ENCODE peak calls at places on chromosomes 1 and 21, in six cellular contexts. R is thoracic aorta, C is choroid plexus epithelial cell, J is endodermal cell, L is SJSA1, Y is pancreas. V is an unnamed sample.

GRCh38 chr1:112328600-112328999 is 67.4 kb upstream of the CTTNBP2NL start:
- DNase-seq in R (no peak), C (no peak), J (no peak), L (no peak), Y (no peak), V (no peak)

GRCh38 chr1:44585315-44585920 is 88.9 kb downstream of the TMEM53 start:
- DNase-seq in R (no peak), C (no peak), J (no peak), L (no peak), Y (no peak), V (no peak)

GRCh38 chr1:78591971-78592370 is 28.3 kb upstream of the IFI44L start:
- DNase-seq in R (no peak), C (no peak), J (no peak), L (no peak), Y (no peak), V (no peak)

GRCh38 chr1:2645776-2646175 is 13.0 kb upstream of the MMEL1 start:
- DNase-seq in R (no peak), C (no peak), J (no peak), L (no peak), Y (no peak), V (no peak)

GRCh38 chr21:33396966-33397365 is 6.2 kb upstream of the IFNGR2 start:
- DNase-seq in R (no peak), C (peak; percentile 90), J (no peak), L (no peak), Y (no peak), V (no peak)

GRCh38 chr1:244214009-244214967 is 163.2 kb downstream of the ZBTB18 start:
- DNase-seq in R (no peak), C (peak; percentile 92), J (peak; percentile 74), L (peak; percentile 96), Y (no peak), V (no peak)

GRCh38 chr1:3456964-3457909 is 2.8 kb downstream of the ARHGEF16 start:
- DNase-seq in R (no peak), C (no peak), J (no peak), L (no peak), Y (no peak), V (no peak)

GRCh38 chr1:44425327-44426082 is 20.4 kb downstream of the RNF220 start:
- DNase-seq in R (no peak), C (no peak), J (no peak), L (no peak), Y (no peak), V (no peak)

GRCh38 chr1:60866884-60867648 is 215.3 kb upstream of the NFIA start:
- DNase-seq in R (no peak), C (no peak), J (no peak), L (no peak), Y (no peak), V (no peak)

GRCh38 chr1:232718928-232719927 is 86.0 kb upstream of the MAP10 start:
- DNase-seq in R (no peak), C (no peak), J (no peak), L (no peak), Y (no peak), V (no peak)

GRCh38 chr1:183212870-183213269 is 26.8 kb downstream of the LAMC2 start:
- DNase-seq in R (no peak), C (no peak), J (no peak), L (no peak), Y (no peak), V (no peak)

GRCh38 chr1:31148409-31148808 is 82.9 kb upstream of the PUM1 start:
- DNase-seq in R (no peak), C (no peak), J (no peak), L (no peak), Y (no peak), V (no peak)

GRCh38 chr1:45787905-45788304 is 15.5 kb upstream of the MAST2 start:
- DNase-seq in R (no peak), C (no peak), J (no peak), L (no peak), Y (no peak), V (no peak)

GRCh38 chr1:215376544-215377264 is 190.4 kb upstream of the KCTD3 start:
- DNase-seq in R (no peak), C (peak; percentile 58), J (no peak), L (no peak), Y (no peak), V (no peak)

DNA sequence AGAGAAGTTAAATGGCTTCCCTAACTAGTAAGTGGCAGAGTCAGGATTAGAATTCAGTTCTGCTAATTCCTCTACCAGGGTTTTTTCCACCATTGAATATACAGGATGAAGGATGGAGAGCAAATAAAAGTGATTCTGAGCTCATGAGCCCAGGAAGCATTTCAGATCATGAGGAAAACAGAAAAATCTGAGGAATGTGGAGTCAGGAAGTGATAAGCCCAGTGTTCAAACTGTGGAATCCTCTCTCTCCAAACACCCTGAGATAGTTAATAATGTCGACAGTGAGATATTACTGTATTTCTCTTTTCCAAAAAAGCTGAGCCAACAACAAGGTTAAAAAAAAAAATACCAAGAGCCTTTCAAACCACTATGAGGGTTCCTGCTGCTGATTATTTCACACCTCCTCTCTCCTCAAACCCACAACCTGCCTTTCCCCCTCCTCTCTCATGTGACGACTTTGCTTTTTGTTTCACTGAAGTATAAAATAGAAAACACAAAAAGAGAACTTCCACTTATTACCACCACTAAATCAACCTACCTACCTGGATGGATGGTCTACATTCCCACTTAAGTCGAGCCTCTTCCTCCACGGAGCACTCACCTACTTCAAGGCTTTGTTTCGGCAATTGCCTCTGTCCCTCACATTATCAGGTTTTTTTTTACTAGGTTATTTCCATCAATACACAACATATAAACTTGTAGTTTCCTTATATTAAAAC is 8.9 kb downstream of the SLAMF1 start:
- DNase-seq in R (no peak), C (peak; percentile 66), J (no peak), L (no peak), Y (no peak), V (no peak)
- H3K4me3 ChIP-seq in R (no peak overlapping the region), C (no peak overlapping the region), J (no peak overlapping the region), L (no peak overlapping the region), Y (no peak overlapping the region), V (no peak overlapping the region)

GRCh38 chr1:24826510-24826909 is 81.3 kb downstream of the CLIC4 start:
- DNase-seq in R (no peak), C (no peak), J (no peak), L (no peak), Y (no peak), V (no peak)
- H3K4me3 ChIP-seq in R (no peak overlapping the region), C (no peak overlapping the region), J (no peak overlapping the region), L (no peak overlapping the region), Y (no peak overlapping the region), V (no peak overlapping the region)

GRCh38 chr1:15205586-15206346 is 41.3 kb upstream of the FHAD1 start:
- DNase-seq in R (no peak), C (no peak), J (no peak), L (no peak), Y (no peak), V (no peak)

GRCh38 chr1:15198684-15199083 is 45.1 kb downstream of the TMEM51 start:
- DNase-seq in R (no peak), C (no peak), J (no peak), L (no peak), Y (no peak), V (peak; percentile 80)

GRCh38 chr1:15204931-15205330 is 42.1 kb upstream of the FHAD1 start:
- DNase-seq in R (no peak), C (no peak), J (no peak), L (no peak), Y (no peak), V (no peak)

GRCh38 chr1:15201221-15201620 is 45.8 kb upstream of the FHAD1 start:
- DNase-seq in R (no peak), C (no peak), J (no peak), L (no peak), Y (no peak), V (no peak)

DNA sequence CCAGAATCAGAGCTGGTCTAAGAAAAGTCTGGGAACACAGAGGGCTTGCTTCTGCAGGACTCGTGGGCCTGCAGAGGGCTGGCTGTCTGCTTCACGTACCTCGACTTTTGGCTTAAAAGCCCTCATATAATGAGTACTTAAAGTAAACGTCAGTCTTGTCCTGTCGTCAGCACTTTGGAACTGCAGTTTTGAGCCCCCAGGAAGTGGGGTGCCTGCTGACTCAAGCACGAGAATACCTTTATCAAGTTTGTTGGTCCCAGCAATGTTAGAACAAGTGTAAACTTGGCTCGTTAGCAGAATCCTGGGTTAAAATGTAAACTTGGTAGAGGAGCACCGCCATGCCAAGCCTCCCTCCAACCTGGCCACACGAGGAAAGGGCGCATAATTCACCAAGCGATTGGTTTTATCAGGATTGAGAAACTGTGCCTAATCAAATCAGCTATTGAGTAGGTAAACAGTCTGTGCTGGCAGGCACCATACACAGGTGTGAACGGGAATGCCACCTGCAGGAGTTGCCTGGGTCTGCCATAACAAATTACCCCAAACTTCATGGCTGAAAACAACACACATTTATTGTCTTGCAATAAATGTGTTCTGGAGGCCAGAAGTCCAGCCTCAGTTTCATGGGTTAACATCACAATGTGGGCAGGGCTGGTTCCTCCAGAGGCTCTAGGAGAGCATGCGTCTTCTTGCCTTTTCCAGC is 45.0 kb upstream of the FHAD1 start:
- DNase-seq in R (no peak), C (no peak), J (no peak), L (no peak), Y (peak; percentile 91), V (peak; percentile 86)
- H3K4me3 ChIP-seq in R (peak overlapping the region; percentile 54), C (no peak overlapping the region), J (no peak overlapping the region), L (no peak overlapping the region), Y (no peak overlapping the region), V (no peak overlapping the region)

GRCh38 chr21:21002137-21002536 is 3.9 kb downstream of the NCAM2 start:
- DNase-seq in R (no peak), C (no peak), J (no peak), L (no peak), Y (no peak), V (no peak)
- H3K4me3 ChIP-seq in R (no peak overlapping the region), C (no peak overlapping the region), J (no peak overlapping the region), L (no peak overlapping the region), Y (no peak overlapping the region), V (no peak overlapping the region)

DNA sequence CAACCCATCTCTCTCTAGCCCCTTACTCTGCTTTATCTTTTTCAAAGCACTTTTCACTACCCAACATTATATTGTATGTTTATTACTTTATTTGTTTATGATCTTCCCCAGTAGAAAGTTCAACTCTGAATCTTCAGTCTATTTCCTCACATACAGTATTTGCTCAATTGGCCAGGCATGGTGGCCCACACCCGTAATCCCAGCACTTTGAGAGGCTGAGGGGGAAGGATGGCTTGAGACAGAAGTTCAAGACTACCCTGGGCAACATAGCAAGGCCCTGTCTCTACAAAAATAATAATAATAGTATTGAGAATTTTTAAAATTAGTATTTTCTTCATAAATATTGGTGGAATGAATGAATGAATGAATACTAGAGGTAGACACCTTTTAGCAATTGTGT is 1.2 kb downstream of the STPG1 start:
- DNase-seq in R (no peak), C (no peak), J (no peak), L (no peak), Y (no peak), V (no peak)
- H3K4me3 ChIP-seq in R (no peak overlapping the region), C (no peak overlapping the region), J (peak overlapping the region; percentile 97), L (peak overlapping the region; percentile 73), Y (peak overlapping the region; percentile 79), V (peak overlapping the region; percentile 73)

V was measured in stomach.